ENCODE peak calls at places on chromosome 20, in four cellular contexts. W is AG04450; C is progenitor cell of endocrine pancreas; D is activated CD8-positive, alpha-beta T cell treated with anti-CD3 and anti-CD28 coated beads for 36 hours. T is an unnamed sample.

GRCh38 chr20:44615876-44616603 is 33.7 kb downstream of the PKIG start:
- DNase-seq in D (peak), C (no peak), W (no peak), T (no peak)

GRCh38 chr20:61436268-61436667 is 184.2 kb downstream of the CDH4 start:
- DNase-seq in C (no peak), D (no peak), W (no peak), T (no peak)

GRCh38 chr20:22402990-22403859 is 181.1 kb downstream of the FOXA2 start:
- DNase-seq in C (no peak), W (no peak), D (no peak), T (no peak)

GRCh38 chr20:18180815-18181214 is 43.2 kb downstream of the KAT14 start:
- DNase-seq in D (no peak), C (no peak), W (no peak), T (no peak)

GRCh38 chr20:421685-422250 is 13.7 kb downstream of the RBCK1 start:
- DNase-seq in D (no peak), C (no peak), W (no peak), T (no peak)

GRCh38 chr20:10077081-10077471 is 42.3 kb downstream of the ANKEF1 start:
- DNase-seq in W (no peak), D (peak), C (no peak), T (no peak)

GRCh38 chr20:59988141-59988540 is 29.9 kb downstream of the CDH26 start:
- DNase-seq in C (no peak), W (no peak), D (no peak), T (no peak)

GRCh38 chr20:991850-992249 is 10.3 kb downstream of the RSPO4 start:
- DNase-seq in D (peak), C (no peak), W (no peak), T (no peak)

GRCh38 chr20:16147221-16147620 is 426.0 kb downstream of the KIF16B start:
- DNase-seq in W (no peak), D (no peak), C (no peak), T (no peak)

GRCh38 chr20:33291830-33292355 is 8.9 kb downstream of the BPIFB1 start:
- DNase-seq in W (no peak), C (peak), D (peak), T (no peak)

GRCh38 chr20:49583669-49584417 is 15.9 kb upstream of the PTGIS start:
- DNase-seq in W (peak), C (peak), D (no peak), T (no peak)

GRCh38 chr20:59692139-59692538 is 87.8 kb downstream of the PHACTR3 start:
- DNase-seq in W (no peak), C (no peak), D (no peak), T (no peak)

GRCh38 chr20:53561505-53561904 is 32.1 kb downstream of the ZNF217 start:
- DNase-seq in D (no peak), C (no peak), W (no peak), T (no peak)

GRCh38 chr20:51594999-51595532 is 52.5 kb upstream of the NFATC2 start:
- DNase-seq in W (peak), D (peak), C (peak), T (peak)

GRCh38 chr20:51595744-51596143 is 53.2 kb upstream of the NFATC2 start:
- DNase-seq in C (no peak), D (no peak), W (no peak), T (no peak)

GRCh38 chr20:51592564-51592963 is 50.0 kb upstream of the NFATC2 start:
- DNase-seq in C (no peak), W (no peak), D (no peak), T (no peak)

GRCh38 chr20:51593584-51593983 is 51.1 kb upstream of the NFATC2 start:
- DNase-seq in W (no peak), D (no peak), C (no peak), T (no peak)

GRCh38 chr20:51594206-51594998 is 51.9 kb upstream of the NFATC2 start:
- DNase-seq in D (no peak), C (no peak), W (no peak), T (no peak)
- TF ChIP-seq CTCF in D (no peak), C (no peak), W (no peak), T (no peak)

DNA sequence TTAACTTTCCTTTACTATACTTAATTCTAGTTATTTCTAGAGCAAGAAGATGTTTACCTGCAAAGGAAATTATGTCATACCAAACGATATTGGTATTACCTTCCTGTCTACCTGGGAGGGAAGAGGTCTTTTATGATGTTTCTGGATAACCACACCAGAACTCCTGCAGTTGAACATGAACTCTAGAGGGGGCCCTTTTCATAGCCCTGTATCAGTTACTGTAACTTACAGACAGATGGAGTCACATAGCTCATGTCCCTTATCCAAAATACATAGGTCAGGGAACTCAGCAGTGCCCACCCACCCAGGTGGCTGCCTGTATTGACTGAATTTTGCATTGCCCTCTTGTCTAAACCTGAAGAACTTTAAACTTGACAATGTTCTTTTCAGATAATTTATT is 35.1 kb upstream of the MYL9 start:
- DNase-seq in W (no peak), C (no peak), D (peak), T (no peak)
- TF ChIP-seq CTCF in W (peak), C (peak), D (peak), T (no peak)

GRCh38 chr20:56628873-56629463 is at the start of gene TFAP2C:
- DNase-seq in W (no peak), C (peak), D (peak), T (peak)

GRCh38 chr20:56631318-56631989 is 2.3 kb downstream of the TFAP2C start:
- DNase-seq in W (no peak), C (no peak), D (no peak), T (no peak)

GRCh38 chr20:56630506-56631317 is 1.6 kb downstream of the TFAP2C start:
- DNase-seq in C (no peak), W (no peak), D (no peak), T (no peak)

GRCh38 chr20:56629464-56630085 is 469 bp downstream of the TFAP2C start:
- DNase-seq in W (no peak), D (no peak), C (no peak), T (no peak)

DNA sequence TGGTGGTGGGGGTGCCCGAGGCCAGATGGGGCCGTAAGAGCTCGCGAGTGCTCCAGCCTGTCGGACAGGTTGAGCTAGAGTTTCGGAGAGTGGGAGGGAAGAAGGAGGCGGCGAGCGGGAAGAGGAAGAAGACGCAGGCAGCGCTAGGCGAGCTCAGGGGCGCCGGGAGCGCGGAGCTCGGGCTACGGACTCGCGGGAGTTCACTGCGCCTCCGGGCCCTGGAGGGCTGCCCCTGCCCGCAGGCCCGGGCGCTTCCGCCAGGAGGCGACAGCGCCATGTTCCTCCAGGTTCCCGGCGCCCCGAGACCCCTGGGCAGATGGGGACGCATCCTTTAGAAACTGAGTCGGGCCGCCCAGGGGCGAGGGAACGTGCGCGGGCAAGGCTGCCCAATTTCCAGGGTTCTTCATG is 984 bp downstream of the TFAP2C start:
- DNase-seq in C (peak), W (no peak), D (peak), T (peak)
- TF ChIP-seq CTCF in C (peak), W (no peak), D (peak), T (peak)

GRCh38 chr20:62854121-62854520 is 7.5 kb downstream of the TCFL5 start:
- DNase-seq in C (no peak), W (no peak), D (no peak), T (no peak)

GRCh38 chr20:62852841-62853240 is 8.8 kb downstream of the TCFL5 start:
- DNase-seq in C (no peak), D (no peak), W (no peak), T (no peak)

GRCh38 chr20:62852196-62852595 is 9.4 kb downstream of the TCFL5 start:
- DNase-seq in D (no peak), C (no peak), W (no peak), T (no peak)

GRCh38 chr20:62849431-62849830 is 12.2 kb downstream of the TCFL5 start:
- DNase-seq in W (no peak), D (no peak), C (no peak), T (no peak)

GRCh38 chr20:62850333-62850974 is 11.2 kb downstream of the TCFL5 start:
- DNase-seq in W (no peak), D (no peak), C (no peak), T (no peak)
- TF ChIP-seq CTCF in W (no peak), D (no peak), C (no peak), T (no peak)

GRCh38 chr20:4817230-4817671 is 95.5 kb downstream of the PRND start:
- DNase-seq in C (no peak), D (no peak), W (no peak), T (no peak)
- TF ChIP-seq CTCF in C (no peak), D (no peak), W (peak), T (no peak)

GRCh38 chr20:51566594-51566993 is 24.1 kb upstream of the NFATC2 start:
- DNase-seq in W (no peak), D (no peak), C (no peak), T (no peak)
- TF ChIP-seq CTCF in W (no peak), D (no peak), C (no peak), T (no peak)

DNA sequence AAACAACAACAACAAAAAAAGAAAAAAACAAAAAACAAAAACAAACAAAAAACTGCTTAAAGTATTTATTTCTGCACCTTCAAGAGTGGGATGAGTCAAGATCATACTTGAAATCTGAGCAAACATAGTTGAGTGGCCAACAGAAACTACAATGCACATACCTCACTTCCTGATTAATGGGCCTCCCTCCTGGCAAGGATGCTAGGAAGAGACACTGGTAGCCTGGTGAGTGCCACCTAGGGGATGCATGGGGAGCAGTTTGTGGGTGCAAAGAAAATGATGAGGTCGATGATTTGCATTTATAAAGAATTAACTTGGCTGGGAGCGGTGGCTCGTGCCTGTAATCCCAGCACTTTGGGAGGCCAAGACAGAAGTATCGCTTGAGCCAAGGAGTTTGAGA is 808.1 kb downstream of the MAFB start:
- DNase-seq in C (no peak), D (no peak), W (no peak), T (no peak)
- TF ChIP-seq CTCF in C (no peak), D (no peak), W (peak), T (no peak)

T was measured in mesothelial cell of epicardium.